ENCODE peak calls at places on chromosomes 6 and 20, in ten cellular contexts. One of them, this sample, is unnamed.

GRCh38 chr6:18990313-18990978 is 603.3 kb downstream of the RNF144B start:
- DNase-seq in transverse colon: peak
- DNase-seq in HL-60: peak
- DNase-seq in Panc1: no peak
- DNase-seq in esophagus muscularis mucosa: no peak
- DNase-seq in HCT116: peak
- DNase-seq in stomach: peak
- DNase-seq in GM12878: no peak
- DNase-seq in endothelial cell of umbilical vein: peak
- DNase-seq in SK-N-MC: peak
- DNase-seq in this sample: peak

GRCh38 chr20:43722153-43722505 is 4.7 kb downstream of the GTSF1L start:
- DNase-seq in transverse colon: no peak
- DNase-seq in HL-60: no peak
- DNase-seq in Panc1: no peak
- DNase-seq in esophagus muscularis mucosa: no peak
- DNase-seq in HCT116: no peak
- DNase-seq in stomach: no peak
- DNase-seq in GM12878: no peak
- DNase-seq in endothelial cell of umbilical vein: no peak
- DNase-seq in SK-N-MC: no peak
- DNase-seq in this sample: no peak

GRCh38 chr20:60295214-60295613 is 337.0 kb downstream of the CDH26 start:
- DNase-seq in transverse colon: no peak
- DNase-seq in HL-60: no peak
- DNase-seq in Panc1: no peak
- DNase-seq in esophagus muscularis mucosa: no peak
- DNase-seq in HCT116: no peak
- DNase-seq in stomach: no peak
- DNase-seq in GM12878: no peak
- DNase-seq in endothelial cell of umbilical vein: no peak
- DNase-seq in SK-N-MC: no peak
- DNase-seq in this sample: no peak

GRCh38 chr6:148027201-148027600 is 315.4 kb upstream of the SASH1 start:
- DNase-seq in transverse colon: no peak
- DNase-seq in HL-60: no peak
- DNase-seq in Panc1: no peak
- DNase-seq in esophagus muscularis mucosa: no peak
- DNase-seq in HCT116: no peak
- DNase-seq in stomach: no peak
- DNase-seq in GM12878: no peak
- DNase-seq in endothelial cell of umbilical vein: no peak
- DNase-seq in SK-N-MC: no peak
- DNase-seq in this sample: no peak

GRCh38 chr20:22688485-22688884 is 104.1 kb upstream of the FOXA2 start:
- DNase-seq in transverse colon: no peak
- DNase-seq in HL-60: peak
- DNase-seq in Panc1: no peak
- DNase-seq in esophagus muscularis mucosa: peak
- DNase-seq in HCT116: no peak
- DNase-seq in stomach: no peak
- DNase-seq in GM12878: no peak
- DNase-seq in endothelial cell of umbilical vein: no peak
- DNase-seq in SK-N-MC: no peak
- DNase-seq in this sample: no peak

GRCh38 chr6:37632989-37633550 is 64.6 kb downstream of the MDGA1 start:
- DNase-seq in transverse colon: no peak
- DNase-seq in HL-60: no peak
- DNase-seq in Panc1: no peak
- DNase-seq in esophagus muscularis mucosa: no peak
- DNase-seq in HCT116: no peak
- DNase-seq in stomach: no peak
- DNase-seq in GM12878: no peak
- DNase-seq in endothelial cell of umbilical vein: no peak
- DNase-seq in SK-N-MC: no peak
- DNase-seq in this sample: no peak

GRCh38 chr6:17446713-17447112 is 53.3 kb downstream of the CAP2 start:
- DNase-seq in transverse colon: no peak
- DNase-seq in HL-60: no peak
- DNase-seq in Panc1: no peak
- DNase-seq in esophagus muscularis mucosa: no peak
- DNase-seq in HCT116: no peak
- DNase-seq in stomach: no peak
- DNase-seq in GM12878: no peak
- DNase-seq in endothelial cell of umbilical vein: no peak
- DNase-seq in SK-N-MC: no peak
- DNase-seq in this sample: no peak

GRCh38 chr6:165769401-165769800 is 106.4 kb upstream of the PDE10A start:
- DNase-seq in transverse colon: no peak
- DNase-seq in HL-60: no peak
- DNase-seq in Panc1: no peak
- DNase-seq in esophagus muscularis mucosa: peak
- DNase-seq in HCT116: no peak
- DNase-seq in stomach: no peak
- DNase-seq in GM12878: no peak
- DNase-seq in endothelial cell of umbilical vein: peak
- DNase-seq in SK-N-MC: no peak
- DNase-seq in this sample: no peak

GRCh38 chr20:1964659-1965405 is 29.0 kb downstream of the PDYN start:
- DNase-seq in transverse colon: no peak
- DNase-seq in HL-60: no peak
- DNase-seq in Panc1: no peak
- DNase-seq in esophagus muscularis mucosa: no peak
- DNase-seq in HCT116: no peak
- DNase-seq in stomach: no peak
- DNase-seq in GM12878: no peak
- DNase-seq in endothelial cell of umbilical vein: no peak
- DNase-seq in SK-N-MC: no peak
- DNase-seq in this sample: no peak

GRCh38 chr6:33843086-33843695 is 39.4 kb upstream of the MLN start:
- DNase-seq in transverse colon: no peak
- DNase-seq in HL-60: no peak
- DNase-seq in Panc1: no peak
- DNase-seq in esophagus muscularis mucosa: no peak
- DNase-seq in HCT116: no peak
- DNase-seq in stomach: no peak
- DNase-seq in GM12878: no peak
- DNase-seq in endothelial cell of umbilical vein: no peak
- DNase-seq in SK-N-MC: no peak
- DNase-seq in this sample: no peak

GRCh38 chr6:168050861-168051586 is 28.0 kb downstream of the FRMD1 start:
- DNase-seq in transverse colon: no peak
- DNase-seq in HL-60: no peak
- DNase-seq in Panc1: no peak
- DNase-seq in esophagus muscularis mucosa: no peak
- DNase-seq in HCT116: no peak
- DNase-seq in stomach: no peak
- DNase-seq in GM12878: no peak
- DNase-seq in endothelial cell of umbilical vein: no peak
- DNase-seq in SK-N-MC: no peak
- DNase-seq in this sample: no peak

GRCh38 chr6:16508959-16509358 is 252.3 kb downstream of the ATXN1 start:
- DNase-seq in transverse colon: no peak
- DNase-seq in HL-60: no peak
- DNase-seq in Panc1: no peak
- DNase-seq in esophagus muscularis mucosa: no peak
- DNase-seq in HCT116: no peak
- DNase-seq in stomach: no peak
- DNase-seq in GM12878: no peak
- DNase-seq in endothelial cell of umbilical vein: no peak
- DNase-seq in SK-N-MC: no peak
- DNase-seq in this sample: no peak

GRCh38 chr20:62177307-62177706 is 5.5 kb upstream of the MTG2 start:
- DNase-seq in transverse colon: no peak
- DNase-seq in HL-60: no peak
- DNase-seq in Panc1: no peak
- DNase-seq in esophagus muscularis mucosa: no peak
- DNase-seq in HCT116: no peak
- DNase-seq in stomach: no peak
- DNase-seq in GM12878: no peak
- DNase-seq in endothelial cell of umbilical vein: no peak
- DNase-seq in SK-N-MC: no peak
- DNase-seq in this sample: peak

GRCh38 chr20:23291575-23292240 is 58.9 kb upstream of the NXT1 start:
- DNase-seq in transverse colon: no peak
- DNase-seq in HL-60: no peak
- DNase-seq in Panc1: no peak
- DNase-seq in esophagus muscularis mucosa: no peak
- DNase-seq in HCT116: no peak
- DNase-seq in stomach: no peak
- DNase-seq in GM12878: no peak
- DNase-seq in endothelial cell of umbilical vein: no peak
- DNase-seq in SK-N-MC: no peak
- DNase-seq in this sample: peak

DNA sequence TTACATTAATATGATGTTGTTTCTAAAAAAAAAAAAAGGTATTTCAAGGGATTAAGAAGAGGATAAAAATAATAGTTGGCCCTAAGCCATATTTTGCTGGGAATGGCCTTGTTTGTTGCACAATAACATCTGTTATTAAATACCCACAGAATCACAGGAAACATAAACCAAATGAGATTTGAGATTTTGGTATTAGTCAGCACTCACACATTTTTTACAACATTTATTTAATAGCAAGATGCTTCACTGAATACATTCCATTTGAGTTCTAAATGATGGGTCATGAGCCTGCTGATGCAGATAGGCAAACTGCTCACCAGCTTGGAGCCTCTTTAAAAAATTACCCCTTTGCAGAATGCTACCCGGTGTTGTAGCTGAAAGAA is 92.9 kb upstream of the ENPP5 start:
- DNase-seq in transverse colon: no peak
- DNase-seq in HL-60: no peak
- DNase-seq in Panc1: no peak
- DNase-seq in esophagus muscularis mucosa: no peak
- DNase-seq in HCT116: no peak
- DNase-seq in stomach: no peak
- DNase-seq in GM12878: no peak
- DNase-seq in endothelial cell of umbilical vein: peak
- DNase-seq in SK-N-MC: peak
- DNase-seq in this sample: no peak
- TF ChIP-seq POLR2AphosphoS5 in transverse colon: no peak
- TF ChIP-seq POLR2AphosphoS5 in HL-60: no peak
- TF ChIP-seq POLR2AphosphoS5 in Panc1: no peak
- TF ChIP-seq POLR2AphosphoS5 in esophagus muscularis mucosa: no peak
- TF ChIP-seq POLR2AphosphoS5 in HCT116: no peak
- TF ChIP-seq POLR2AphosphoS5 in stomach: peak
- TF ChIP-seq POLR2AphosphoS5 in GM12878: no peak
- TF ChIP-seq POLR2AphosphoS5 in endothelial cell of umbilical vein: no peak
- TF ChIP-seq POLR2AphosphoS5 in SK-N-MC: peak
- TF ChIP-seq POLR2AphosphoS5 in this sample: no peak

DNA sequence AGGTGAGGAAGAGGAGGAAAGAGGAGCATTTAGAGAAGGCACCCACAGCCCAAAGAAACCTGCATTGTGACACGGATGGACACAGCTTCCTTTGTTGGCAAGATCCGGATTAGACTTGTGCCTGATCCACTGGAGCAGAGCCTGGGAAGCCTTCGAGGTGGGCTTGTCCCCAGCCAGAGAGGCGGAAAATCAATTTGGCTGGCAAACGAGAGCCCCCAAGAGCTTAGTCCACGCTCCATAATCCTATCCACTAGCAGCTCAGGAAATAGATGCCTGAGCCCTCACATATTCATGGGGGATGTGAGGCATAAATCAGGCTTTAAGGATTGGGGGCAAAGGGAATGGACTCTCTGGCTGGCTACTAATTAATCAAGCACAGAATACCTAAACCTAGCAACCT is 138.0 kb downstream of the PKHD1 start:
- DNase-seq in transverse colon: no peak
- DNase-seq in HL-60: no peak
- DNase-seq in Panc1: no peak
- DNase-seq in esophagus muscularis mucosa: peak
- DNase-seq in HCT116: no peak
- DNase-seq in stomach: no peak
- DNase-seq in GM12878: no peak
- DNase-seq in endothelial cell of umbilical vein: no peak
- DNase-seq in SK-N-MC: no peak
- DNase-seq in this sample: no peak
- H3K4me3 ChIP-seq in transverse colon: no peak
- H3K4me3 ChIP-seq in HL-60: no peak
- H3K4me3 ChIP-seq in Panc1: no peak
- H3K4me3 ChIP-seq in esophagus muscularis mucosa: no peak
- H3K4me3 ChIP-seq in HCT116: no peak
- H3K4me3 ChIP-seq in stomach: no peak
- H3K4me3 ChIP-seq in GM12878: no peak
- H3K4me3 ChIP-seq in endothelial cell of umbilical vein: no peak
- H3K4me3 ChIP-seq in SK-N-MC: no peak
- H3K4me3 ChIP-seq in this sample: no peak

GRCh38 chr6:4135665-4136353 is 434 bp upstream of the ECI2 start:
- DNase-seq in transverse colon: peak
- DNase-seq in HL-60: peak
- DNase-seq in Panc1: no peak
- DNase-seq in esophagus muscularis mucosa: peak
- DNase-seq in HCT116: peak
- DNase-seq in stomach: peak
- DNase-seq in GM12878: peak
- DNase-seq in endothelial cell of umbilical vein: peak
- DNase-seq in SK-N-MC: peak
- DNase-seq in this sample: peak
- TF ChIP-seq POLR2AphosphoS5 in transverse colon: peak
- TF ChIP-seq POLR2AphosphoS5 in HL-60: no peak
- TF ChIP-seq POLR2AphosphoS5 in Panc1: peak
- TF ChIP-seq POLR2AphosphoS5 in esophagus muscularis mucosa: peak
- TF ChIP-seq POLR2AphosphoS5 in HCT116: peak
- TF ChIP-seq POLR2AphosphoS5 in stomach: peak
- TF ChIP-seq POLR2AphosphoS5 in GM12878: no peak
- TF ChIP-seq POLR2AphosphoS5 in endothelial cell of umbilical vein: peak
- TF ChIP-seq POLR2AphosphoS5 in SK-N-MC: peak
- TF ChIP-seq POLR2AphosphoS5 in this sample: peak

DNA sequence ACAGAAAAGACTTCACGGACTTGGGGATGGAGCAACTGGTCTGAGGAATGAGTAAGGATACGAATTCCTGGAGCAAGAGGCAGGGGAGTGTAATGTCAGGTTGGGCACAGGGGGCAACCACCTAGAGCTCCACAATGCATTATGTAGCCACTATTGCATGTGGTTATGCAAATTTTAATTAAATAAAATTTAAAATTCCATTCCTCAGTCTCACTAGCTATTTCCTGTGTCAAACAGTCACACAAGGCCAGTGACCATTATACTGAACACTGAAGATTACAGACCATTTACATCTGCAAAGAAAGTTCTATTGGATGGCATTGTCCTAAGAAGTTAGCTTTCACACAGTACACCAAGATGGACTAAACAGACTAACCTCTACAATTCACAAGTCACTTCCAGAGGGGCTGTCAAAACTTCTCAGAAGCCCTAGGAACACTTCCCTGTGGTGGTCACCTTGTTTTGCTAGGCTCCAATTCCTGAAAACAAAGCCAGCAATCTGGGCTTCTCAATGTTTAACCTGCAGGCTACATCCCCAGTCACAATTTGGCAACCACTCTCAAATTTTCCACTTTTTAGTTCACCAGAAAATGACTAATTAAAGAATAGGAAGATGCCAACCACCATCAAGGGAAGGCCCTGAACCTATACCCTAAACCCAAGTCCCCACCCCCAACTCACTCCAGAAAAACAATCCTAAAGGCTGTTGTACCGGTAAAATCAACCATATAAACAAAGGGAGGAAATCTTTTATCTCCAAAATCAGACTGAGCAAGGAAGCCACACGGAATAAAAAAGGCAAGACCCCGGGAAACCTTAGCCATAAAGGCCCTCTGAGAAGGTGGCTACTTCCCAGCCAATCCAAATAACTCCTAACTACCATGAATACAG is 34.2 kb upstream of the C20orf203 start:
- DNase-seq in transverse colon: no peak
- DNase-seq in HL-60: no peak
- DNase-seq in Panc1: no peak
- DNase-seq in esophagus muscularis mucosa: no peak
- DNase-seq in HCT116: no peak
- DNase-seq in stomach: no peak
- DNase-seq in GM12878: no peak
- DNase-seq in endothelial cell of umbilical vein: peak
- DNase-seq in SK-N-MC: no peak
- DNase-seq in this sample: no peak
- H3K4me3 ChIP-seq in transverse colon: no peak
- H3K4me3 ChIP-seq in HL-60: no peak
- H3K4me3 ChIP-seq in Panc1: no peak
- H3K4me3 ChIP-seq in esophagus muscularis mucosa: no peak
- H3K4me3 ChIP-seq in HCT116: no peak
- H3K4me3 ChIP-seq in stomach: no peak
- H3K4me3 ChIP-seq in GM12878: no peak
- H3K4me3 ChIP-seq in endothelial cell of umbilical vein: no peak
- H3K4me3 ChIP-seq in SK-N-MC: no peak
- H3K4me3 ChIP-seq in this sample: no peak

This sample was measured in spleen.